ENCODE peak calls at places on chromosomes 4 and X, in four cellular contexts. X is A549; R is NCI-H69; J is activated CD4-positive, CD25-positive, alpha-beta regulatory T cell. K is an unnamed sample.

GRCh38 chr4:173509031-173510001 is 20.7 kb downstream of the HAND2 start:
- DNase-seq in X (no peak), R (no peak), J (no peak), K (no peak)

GRCh38 chrX:66635360-66635759 is 3.5 kb downstream of the EDA2R start:
- DNase-seq in X (peak), R (no peak), J (no peak), K (peak)

GRCh38 chr4:164485169-164485568 is 268.8 kb upstream of the SMIM31 start:
- DNase-seq in X (no peak), R (no peak), J (no peak), K (no peak)

GRCh38 chr4:53730431-53730830 is 139.1 kb upstream of the LNX1 start:
- DNase-seq in X (no peak), R (no peak), J (no peak), K (no peak)

GRCh38 chr4:16140520-16141249 is 56.9 kb upstream of the PROM1 start:
- DNase-seq in X (peak), R (peak), J (no peak), K (peak)

GRCh38 chr4:25178838-25179261 is 18.6 kb upstream of the SEPSECS start:
- DNase-seq in X (no peak), R (no peak), J (no peak), K (no peak)

GRCh38 chrX:11791090-11791489 is 33.1 kb downstream of the MSL3 start:
- DNase-seq in X (peak), R (no peak), J (no peak), K (no peak)

GRCh38 chrX:9765737-9766098 is at the start of gene GPR143:
- DNase-seq in X (no peak), R (no peak), J (no peak), K (no peak)

GRCh38 chr4:10184051-10184450 is 67.5 kb upstream of the WDR1 start:
- DNase-seq in X (no peak), R (no peak), J (no peak), K (no peak)

GRCh38 chrX:38192007-38192625 is 28.6 kb downstream of the SRPX start:
- DNase-seq in X (peak), R (peak), J (no peak), K (peak)

GRCh38 chr4:120921456-120922389 is 803 bp downstream of the PRDM5 start:
- DNase-seq in X (peak), R (peak), J (no peak), K (peak)

GRCh38 chrX:17547658-17548057 is 172.7 kb downstream of the NHS start:
- DNase-seq in X (peak), R (peak), J (no peak), K (no peak)

K was measured in dermis microvascular lymphatic vessel endothelial cell.